ENCODE peak calls at places on chromosomes 6 and 20, in five cellular contexts. P is stomach, X is SK-N-SH, W is breast epithelium, J is prostate gland. V is an unnamed sample. For H3K36me3, the result is how much of the 10 kb centered on the place peaks cover.

GRCh38 chr6:13565921-13566320 is 8.5 kb upstream of the SIRT5 start:
- DNase-seq in P (no peak), X (no peak), W (no peak), J (no peak), V (no peak)

GRCh38 chr6:142935553-142936517 is 9.1 kb downstream of the HIVEP2 start:
- DNase-seq in P (no peak), X (no peak), W (no peak), J (no peak), V (no peak)

GRCh38 chr6:41599015-41599835 is 39.0 kb upstream of the MDFI start:
- DNase-seq in P (peak), X (no peak), W (no peak), J (no peak), V (peak)

GRCh38 chr6:163760860-163761259 is 346.3 kb downstream of the QKI start:
- DNase-seq in P (no peak), X (no peak), W (no peak), J (no peak), V (no peak)

GRCh38 chr6:55825402-55826051 is 49.9 kb downstream of the BMP5 start:
- DNase-seq in P (no peak), X (no peak), W (no peak), J (no peak), V (no peak)

GRCh38 chr6:157770946-157771345 is 52.1 kb upstream of the SNX9 start:
- DNase-seq in P (no peak), X (no peak), W (no peak), J (no peak), V (no peak)

GRCh38 chr6:160190974-160191373 is 67.6 kb downstream of the SLC22A2 start:
- DNase-seq in P (peak), X (no peak), W (no peak), J (no peak), V (no peak)

GRCh38 chr20:62320581-62321354 is 18.0 kb downstream of the ADRM1 start:
- DNase-seq in P (no peak), X (peak), W (no peak), J (no peak), V (peak)

GRCh38 chr20:20435453-20435852 is 67.5 kb downstream of the INSM1 start:
- DNase-seq in P (no peak), X (no peak), W (no peak), J (no peak), V (peak)

GRCh38 chr6:156703719-156704118 is 73.5 kb upstream of the ARID1B start:
- DNase-seq in P (no peak), X (no peak), W (no peak), J (no peak), V (no peak)

GRCh38 chr6:113707194-113707593 is 150.0 kb upstream of the MARCKS start:
- DNase-seq in P (no peak), X (no peak), W (no peak), J (no peak), V (peak)

GRCh38 chr6:71349395-71349794 is 60.8 kb downstream of the OGFRL1 start:
- DNase-seq in P (no peak), X (peak), W (no peak), J (no peak), V (peak)

GRCh38 chr6:144576871-144577270 is 291.7 kb downstream of the UTRN start:
- DNase-seq in P (no peak), X (no peak), W (no peak), J (no peak), V (no peak)

GRCh38 chr6:90139272-90139817 is 157.3 kb downstream of the BACH2 start:
- DNase-seq in P (no peak), X (no peak), W (no peak), J (no peak), V (no peak)

GRCh38 chr6:149160943-149161342 is 156.6 kb upstream of the TAB2 start:
- DNase-seq in P (no peak), X (no peak), W (no peak), J (no peak), V (no peak)

GRCh38 chr20:15618912-15619311 is 954.3 kb downstream of the KIF16B start:
- DNase-seq in P (no peak), X (no peak), W (no peak), J (no peak), V (no peak)

GRCh38 chr20:53064935-53065334 is 92.8 kb downstream of the TSHZ2 start:
- DNase-seq in P (no peak), X (no peak), W (no peak), J (no peak), V (no peak)

GRCh38 chr6:158934157-158934556 is 65.8 kb downstream of the RSPH3 start:
- DNase-seq in P (no peak), X (no peak), W (no peak), J (no peak), V (no peak)
- H3K27ac ChIP-seq in P (no peak), X (no peak), W (no peak), J (no peak), V (no peak)

DNA sequence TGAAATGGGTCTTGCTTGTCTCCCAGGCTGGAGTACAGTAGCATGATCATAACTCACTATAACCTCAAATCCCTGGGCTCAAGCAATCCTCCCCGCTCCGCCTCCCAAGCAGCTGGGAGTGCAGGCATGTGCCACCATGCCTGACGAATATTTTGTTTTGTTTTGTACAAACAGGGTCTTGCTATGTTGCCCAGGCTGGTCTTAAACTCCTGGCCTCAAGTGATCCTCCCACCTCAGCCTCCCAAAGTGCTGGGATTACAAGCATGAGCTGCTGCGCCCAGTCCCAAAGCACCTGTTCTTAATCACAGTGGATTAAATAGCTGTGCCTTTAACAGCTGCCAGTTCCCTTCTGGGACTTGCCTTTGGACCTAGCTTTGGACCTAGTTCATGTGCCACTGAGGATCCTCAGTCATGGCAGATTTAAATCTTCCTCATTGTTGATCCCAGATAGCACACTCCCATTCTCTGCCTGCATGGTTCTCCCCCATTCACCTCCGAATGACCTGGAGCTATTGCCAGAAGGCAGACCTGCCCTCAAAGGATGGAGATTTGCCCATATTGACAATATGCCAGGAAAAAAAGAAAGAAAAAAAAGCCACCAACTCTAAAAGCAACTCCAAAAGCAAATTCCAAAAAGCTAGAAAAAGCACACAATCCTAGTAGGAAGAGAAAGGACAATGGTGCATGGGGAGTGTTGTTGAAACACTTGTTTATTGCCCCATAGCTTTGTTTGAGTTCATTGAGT is 10.6 kb downstream of the POFUT1 start:
- DNase-seq in P (no peak), X (no peak), W (no peak), J (no peak), V (no peak)
- H3K36me3 ChIP-seq in P (half or more), X (under half), W (under half), J (under half), V (half or more)

DNA sequence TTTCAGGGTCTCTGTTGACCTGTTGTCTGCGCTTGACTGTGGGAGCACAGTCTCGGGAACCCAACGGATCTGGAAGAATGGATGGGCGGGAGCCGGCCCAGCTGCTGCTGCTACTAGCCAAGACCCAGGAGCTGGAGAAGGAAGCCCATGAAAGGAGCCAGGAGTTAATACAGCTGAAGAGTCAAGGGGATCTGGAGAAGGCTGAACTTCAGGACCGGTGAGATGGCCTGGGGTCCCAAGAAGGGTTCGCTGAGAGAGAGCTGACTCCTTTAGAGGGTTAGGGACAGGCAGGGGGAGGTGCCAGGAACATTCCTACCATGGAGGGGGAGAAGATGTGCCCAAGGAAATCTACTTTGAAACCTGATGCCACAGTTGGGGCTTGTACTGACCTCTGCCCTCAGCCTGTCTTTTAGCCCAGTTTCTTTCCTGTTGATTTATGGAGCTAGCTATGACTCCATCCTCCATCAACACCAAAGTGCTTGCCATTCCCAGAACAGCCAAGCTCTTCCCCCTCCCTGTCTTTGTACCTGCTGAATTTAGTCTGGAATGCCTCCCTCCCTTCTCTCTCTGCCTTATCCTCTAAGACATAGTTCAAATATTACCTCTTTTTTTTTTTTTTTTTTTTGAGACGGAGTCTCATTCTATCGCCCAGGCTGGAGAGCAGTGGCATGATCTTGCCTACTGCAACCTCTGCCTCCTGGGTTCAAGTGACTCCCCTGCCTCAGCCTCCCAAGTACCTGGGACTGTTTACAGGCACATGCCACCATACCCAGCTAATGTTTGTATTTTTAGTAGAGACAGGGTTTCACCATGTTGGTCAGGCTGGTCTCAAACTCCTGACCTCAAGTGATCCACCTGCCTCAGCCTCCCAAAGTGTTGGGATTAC is 12.2 kb downstream of the CEP250 start:
- DNase-seq in P (no peak), X (no peak), W (no peak), J (no peak), V (no peak)
- TF ChIP-seq POLR2AphosphoS5 in P (no peak), X (no peak), W (no peak), J (peak), V (no peak)

DNA sequence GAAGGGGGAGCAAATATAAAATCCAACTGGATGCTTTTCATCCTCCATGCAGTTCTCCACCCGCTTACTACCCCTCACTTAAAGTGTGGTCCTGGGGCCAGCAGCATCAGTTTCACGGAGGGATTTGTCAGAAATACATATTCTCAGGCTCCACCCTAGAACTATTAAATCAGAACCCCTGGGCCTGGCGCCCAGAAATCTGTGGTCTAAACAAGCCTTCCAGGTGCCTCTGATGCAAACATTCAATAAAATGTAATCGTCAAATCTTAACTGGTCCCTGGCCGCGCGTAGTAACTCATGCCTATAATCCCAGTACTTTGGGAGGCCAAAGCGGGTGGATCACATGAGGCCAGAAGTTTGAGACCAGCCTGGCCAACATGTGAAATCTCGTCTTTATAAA is 47.7 kb downstream of the ATXN1 start:
- DNase-seq in P (no peak), X (no peak), W (no peak), J (peak), V (no peak)
- H3K27ac ChIP-seq in P (peak), X (peak), W (peak), J (peak), V (peak)